ENCODE peak calls at places on chromosome 22, in six cellular contexts. I is dorsolateral prefrontal cortex; T is CD8-positive, alpha-beta memory T cell; C is lower lobe of right lung; Z is nephron progenitor cell; H is NCI-H1417. V is an unnamed sample.

GRCh38 chr22:37290737-37291136 is 8.4 kb downstream of the CYTH4 start:
- DNase-seq in I (no peak), T (no peak), C (no peak), Z (no peak), H (no peak), V (no peak)

GRCh38 chr22:17884951-17885350 is 110.7 kb upstream of the BID start:
- DNase-seq in I (no peak), T (no peak), C (no peak), Z (no peak), H (no peak), V (no peak)

GRCh38 chr22:27800250-27801131 is 1.1 kb downstream of the MN1 start:
- DNase-seq in I (no peak), T (no peak), C (no peak), Z (peak; percentile 49), H (no peak), V (no peak)

GRCh38 chr22:42356547-42356946 is 75.7 kb downstream of the NFAM1 start:
- DNase-seq in I (no peak), T (no peak), C (no peak), Z (no peak), H (no peak), V (no peak)

GRCh38 chr22:49236541-49237075 is 591.1 kb downstream of the BRD1 start:
- DNase-seq in I (no peak), T (no peak), C (no peak), Z (no peak), H (no peak), V (no peak)

GRCh38 chr22:38454361-38455062 is 487 bp downstream of the KCNJ4 start:
- DNase-seq in I (no peak), T (peak; percentile 18), C (no peak), Z (peak; percentile 56), H (no peak), V (no peak)

GRCh38 chr22:38713921-38714320 is 8.2 kb downstream of the GTPBP1 start:
- DNase-seq in I (no peak), T (no peak), C (no peak), Z (no peak), H (no peak), V (no peak)

GRCh38 chr22:40509401-40510134 is 127.0 kb downstream of the MRTFA start:
- DNase-seq in I (no peak), T (no peak), C (no peak), Z (no peak), H (no peak), V (no peak)

GRCh38 chr22:25013634-25014033 is 61.1 kb downstream of the KIAA1671 start:
- DNase-seq in I (no peak), T (no peak), C (no peak), Z (no peak), H (no peak), V (no peak)

V was measured in smooth muscle cell of the brain vasculature.